ENCODE peak calls at places on chromosome 15, in seven cellular contexts. H is upper lobe of right lung; P is left colon; A is stimulated activated memory B cell treated with anti-CD40 and anti-IgM and Interleukin-4, amounts not matched to agents 10 μg/mL and 1 μg/mL and 100 μg/mL, for 72 hours; W is activated B cell treated with CpG ODN at 0.5 μM for 24 hours; K is right lobe of liver; Y is naive thymus-derived CD4-positive, alpha-beta T cell. Z is an unnamed sample.

GRCh38 chr15:60865507-60865906 is 363.6 kb downstream of the RORA start:
- ATAC-seq in H (no peak), P (no peak), A (no peak), W (no peak), K (no peak), Y (no peak), Z (peak; percentile 95)

GRCh38 chr15:76843269-76843668 is 61.9 kb downstream of the SCAPER start:
- ATAC-seq in H (no peak), P (no peak), A (no peak), W (no peak), K (no peak), Y (no peak), Z (no peak)

GRCh38 chr15:43095708-43096347 is 10.0 kb downstream of the UBR1 start:
- ATAC-seq in H (no peak), P (no peak), A (no peak), W (no peak), K (no peak), Y (no peak), Z (peak; percentile 56)

GRCh38 chr15:73986055-73986775 is 5.9 kb downstream of the STOML1 start:
- ATAC-seq in H (no peak), P (no peak), A (no peak), W (no peak), K (no peak), Y (no peak), Z (no peak)

GRCh38 chr15:90642464-90643300 is 74.5 kb upstream of the BLM start:
- ATAC-seq in H (no peak), P (no peak), A (no peak), W (peak; percentile 37), K (no peak), Y (no peak), Z (no peak)

GRCh38 chr15:79170256-79170664 is 79.7 kb upstream of the RASGRF1 start:
- ATAC-seq in H (no peak), P (no peak), A (no peak), W (no peak), K (no peak), Y (no peak), Z (no peak)

GRCh38 chr15:51887887-51888592 is 58.6 kb downstream of the TMOD3 start:
- ATAC-seq in H (no peak), P (no peak), A (no peak), W (no peak), K (peak; percentile 42), Y (no peak), Z (peak; percentile 79)

GRCh38 chr15:29451201-29451781 is 181.7 kb upstream of the NSMCE3 start:
- ATAC-seq in H (peak; percentile 30), P (no peak), A (peak; percentile 18), W (no peak), K (no peak), Y (no peak), Z (no peak)

GRCh38 chr15:92049290-92050008 is 195.9 kb downstream of the SLCO3A1 start:
- ATAC-seq in H (no peak), P (no peak), A (no peak), W (no peak), K (no peak), Y (no peak), Z (no peak)

Z was measured in activated T-helper 17 cell treated with anti-CD3 and anti-CD28 coated beads, Interleukin-2, amount 50 U/mL, for 72 hours.